ENCODE peak calls at places on chromosomes 1 and 21, in ten cellular contexts. L is cardiac muscle cell, A is ascending aorta, D is stomach, K is heart left ventricle, R is HFF-Myc, P is progenitor cell of endocrine pancreas, I is transverse colon, J is epithelial cell of esophagus, G is activated B cell treated with CpG ODN at 0.5 μM for 24 hours. Z is an unnamed sample.

GRCh38 chr1:202691846-202692245 is 18.4 kb downstream of the SYT2 start:
- DNase-seq in I (no peak), J (no peak), K (no peak), A (no peak), P (no peak), L (no peak), D (no peak), R (no peak), G (no peak), Z (no peak)

GRCh38 chr1:5901150-5901549 is 91.1 kb downstream of the NPHP4 start:
- DNase-seq in J (peak), R (no peak), P (no peak), A (no peak), L (peak), G (no peak), I (no peak), D (no peak), K (no peak), Z (no peak)

GRCh38 chr1:201366696-201367095 is 10.8 kb downstream of the TNNT2 start:
- DNase-seq in K (no peak), G (no peak), P (no peak), L (no peak), I (no peak), A (no peak), J (no peak), R (no peak), D (no peak), Z (no peak)

GRCh38 chr1:192747942-192748341 is 60.9 kb upstream of the RGS2 start:
- DNase-seq in R (no peak), I (no peak), D (no peak), K (no peak), P (no peak), A (no peak), J (peak), L (peak), G (no peak), Z (no peak)

GRCh38 chr1:97254731-97255463 is 533.3 kb downstream of the PTBP2 start:
- DNase-seq in J (no peak), L (no peak), K (no peak), G (no peak), P (no peak), A (no peak), R (no peak), D (no peak), I (no peak), Z (no peak)

GRCh38 chr1:216306830-216307229 is 116.4 kb downstream of the USH2A start:
- DNase-seq in A (no peak), D (no peak), L (no peak), I (no peak), G (no peak), K (no peak), J (no peak), R (no peak), P (no peak), Z (no peak)

GRCh38 chr1:186057086-186057485 is 318.0 kb downstream of the TPR start:
- DNase-seq in R (no peak), D (no peak), G (no peak), A (no peak), J (no peak), L (no peak), P (no peak), I (no peak), K (no peak), Z (no peak)

GRCh38 chr1:182143825-182144661 is 82.5 kb upstream of the ZNF648 start:
- DNase-seq in R (peak), L (peak), I (peak), G (no peak), P (no peak), K (peak), J (peak), A (peak), D (peak), Z (no peak)

GRCh38 chr1:82978461-82979324 is 1020.2 kb downstream of the TTLL7 start:
- DNase-seq in A (no peak), K (no peak), I (no peak), D (no peak), G (no peak), J (peak), P (no peak), R (no peak), L (no peak), Z (no peak)

GRCh38 chr1:200805719-200806118 is 67.0 kb downstream of the CAMSAP2 start:
- DNase-seq in P (no peak), D (no peak), A (no peak), K (no peak), I (no peak), R (no peak), J (no peak), L (no peak), G (no peak), Z (no peak)

GRCh38 chr1:235612761-235613160 is 36.8 kb downstream of the GNG4 start:
- DNase-seq in P (no peak), K (no peak), G (no peak), L (no peak), R (no peak), D (no peak), A (no peak), J (no peak), I (no peak), Z (no peak)

GRCh38 chr1:2548068-2548589 is 8.0 kb upstream of the TNFRSF14 start:
- DNase-seq in G (peak), R (no peak), I (peak), P (peak), A (peak), D (peak), J (peak), K (peak), L (peak), Z (no peak)

GRCh38 chr1:154404984-154405761 is at the start of gene IL6R:
- DNase-seq in D (peak), G (peak), A (peak), R (peak), I (peak), J (peak), L (peak), K (peak), P (peak), Z (peak)

GRCh38 chr1:93692983-93693591 is 11.4 kb upstream of the BCAR3 start:
- DNase-seq in I (no peak), P (no peak), J (peak), L (peak), D (no peak), G (no peak), R (no peak), A (no peak), K (no peak), Z (no peak)

GRCh38 chr1:214604543-214604942 is 1.5 kb downstream of the CENPF start:
- DNase-seq in R (no peak), I (no peak), A (no peak), J (no peak), L (no peak), G (no peak), D (no peak), P (no peak), K (no peak), Z (no peak)

GRCh38 chr1:192788184-192788583 is 20.7 kb upstream of the RGS2 start:
- DNase-seq in I (no peak), P (no peak), D (no peak), G (no peak), R (no peak), L (peak), A (no peak), J (peak), K (peak), Z (no peak)

GRCh38 chr1:208026880-208027438 is 116.0 kb upstream of the CD34 start:
- DNase-seq in I (no peak), R (no peak), G (no peak), P (no peak), D (no peak), L (no peak), K (peak), A (no peak), J (no peak), Z (no peak)

GRCh38 chr1:15132961-15133360 is 20.6 kb upstream of the TMEM51 start:
- DNase-seq in J (no peak), I (no peak), A (no peak), G (no peak), K (no peak), D (peak), P (no peak), R (no peak), L (no peak), Z (no peak)

GRCh38 chr21:43917515-43918384 is 52.7 kb downstream of the AGPAT3 start:
- DNase-seq in L (no peak), K (no peak), A (no peak), I (peak), R (no peak), J (peak), G (no peak), P (no peak), D (peak), Z (peak)

GRCh38 chr21:25970254-25970930 is 200.2 kb downstream of the APP start:
- DNase-seq in G (no peak), A (no peak), K (peak), D (no peak), I (no peak), R (no peak), L (peak), J (peak), P (no peak), Z (no peak)

GRCh38 chr1:19980298-19980697 is 880 bp upstream of the PLA2G2A start:
- DNase-seq in I (no peak), K (no peak), A (no peak), D (no peak), R (no peak), J (no peak), P (no peak), G (no peak), L (no peak), Z (no peak)

GRCh38 chr1:241551759-241552638 is 19.8 kb downstream of the KMO start:
- DNase-seq in L (peak), K (peak), D (no peak), P (no peak), I (peak), G (peak), J (no peak), A (no peak), R (no peak), Z (no peak)

GRCh38 chr21:31370893-31371652 is 27.0 kb upstream of the TIAM1 start:
- DNase-seq in A (no peak), K (peak), G (no peak), D (no peak), L (peak), J (no peak), I (no peak), R (no peak), P (no peak), Z (no peak)

GRCh38 chr1:16918371-16918770 is 3.4 kb upstream of the CROCC start:
- DNase-seq in G (no peak), D (no peak), R (no peak), K (no peak), A (no peak), P (no peak), L (no peak), I (no peak), J (no peak), Z (peak)

GRCh38 chr1:16915627-16915973 is 6.1 kb upstream of the CROCC start:
- DNase-seq in P (no peak), L (peak), R (no peak), A (no peak), K (no peak), I (no peak), J (no peak), D (no peak), G (no peak), Z (peak)

GRCh38 chr1:16913866-16914662 is 7.7 kb upstream of the CROCC start:
- DNase-seq in L (peak), G (peak), J (peak), D (peak), P (peak), A (peak), R (peak), K (peak), I (peak), Z (no peak)

GRCh38 chr1:16907870-16908758 is 12.3 kb downstream of the RNU1-2 start:
- DNase-seq in J (no peak), R (no peak), A (no peak), L (no peak), K (no peak), D (no peak), G (no peak), P (no peak), I (no peak), Z (no peak)

GRCh38 chr1:16913616-16913865 is 8.2 kb upstream of the CROCC start:
- DNase-seq in R (no peak), I (no peak), K (no peak), J (no peak), L (no peak), D (no peak), P (no peak), A (no peak), G (no peak), Z (no peak)
- TF ChIP-seq CTCF in R (no peak), I (no peak), K (no peak), J (no peak), L (no peak), D (no peak), P (no peak), A (no peak), G (no peak), Z (no peak)

GRCh38 chr1:18972531-18972930 is 16.1 kb upstream of the IFFO2 start:
- DNase-seq in R (no peak), J (peak), I (no peak), K (no peak), G (no peak), L (peak), D (no peak), A (no peak), P (no peak), Z (no peak)
- TF ChIP-seq CTCF in R (peak), J (peak), I (peak), K (peak), G (no peak), L (peak), D (peak), A (peak), P (no peak), Z (peak)

GRCh38 chr21:14306143-14306907 is 76.6 kb downstream of the HSPA13 start:
- DNase-seq in D (no peak), J (peak), K (no peak), L (peak), A (no peak), G (no peak), R (no peak), I (no peak), P (no peak), Z (no peak)
- TF ChIP-seq CTCF in D (no peak), J (peak), K (no peak), L (peak), A (no peak), G (no peak), R (no peak), I (no peak), P (no peak), Z (peak)

GRCh38 chr1:173914366-173914871 is 2.7 kb downstream of the SERPINC1 start:
- DNase-seq in R (peak), K (no peak), D (peak), L (peak), G (no peak), P (no peak), I (peak), A (no peak), J (peak), Z (no peak)
- TF ChIP-seq CTCF in R (peak), K (no peak), D (peak), L (peak), G (no peak), P (peak), I (peak), A (no peak), J (peak), Z (peak)

GRCh38 chr1:229557913-229558414 is 543 bp downstream of the ABCB10 start:
- DNase-seq in G (peak), L (peak), K (peak), A (no peak), P (peak), I (peak), R (no peak), J (peak), D (peak), Z (no peak)
- TF ChIP-seq CTCF in G (no peak), L (peak), K (peak), A (peak), P (peak), I (no peak), R (no peak), J (no peak), D (no peak), Z (no peak)